ENCODE peak calls at places on chromosomes 1 and 21, in ten cellular contexts. One of them, this sample, is unnamed.
A peak's percentile ranks its signal among the peaks of the same experiment; 100 is the strongest.

GRCh38 chr21:26846036-26846931 is 1.1 kb upstream of the ADAMTS1 start:
- DNase-seq in omental fat pad: no peak
- DNase-seq in BE2C: peak; percentile 76
- DNase-seq in WTC11: peak; percentile 72
- DNase-seq in retinal pigment epithelial cell: no peak
- DNase-seq in fibroblast of the aortic adventitia: peak; percentile 85
- DNase-seq in GM06990: no peak
- DNase-seq in heart right ventricle: peak; percentile 88
- DNase-seq in AG09319: no peak
- DNase-seq in endothelial cell: peak; percentile 80
- DNase-seq in this sample: peak; percentile 83

GRCh38 chr1:9732123-9732971 is 80.8 kb downstream of the PIK3CD start:
- DNase-seq in GM06990: peak; percentile 26
- DNase-seq in BE2C: no peak
- DNase-seq in fibroblast of the aortic adventitia: no peak
- DNase-seq in endothelial cell: no peak
- DNase-seq in omental fat pad: no peak
- DNase-seq in heart right ventricle: no peak
- DNase-seq in retinal pigment epithelial cell: no peak
- DNase-seq in AG09319: no peak
- DNase-seq in WTC11: no peak
- DNase-seq in this sample: peak; percentile 9

GRCh38 chr1:101291562-101292035 is 54.8 kb downstream of the S1PR1 start:
- DNase-seq in omental fat pad: no peak
- DNase-seq in heart right ventricle: no peak
- DNase-seq in retinal pigment epithelial cell: peak; percentile 37
- DNase-seq in GM06990: peak; percentile 36
- DNase-seq in WTC11: no peak
- DNase-seq in endothelial cell: no peak
- DNase-seq in fibroblast of the aortic adventitia: peak; percentile 64
- DNase-seq in BE2C: no peak
- DNase-seq in AG09319: peak; percentile 69
- DNase-seq in this sample: peak; percentile 84

GRCh38 chr1:151993084-151993733 is 450 bp downstream of the S100A10 start:
- DNase-seq in GM06990: peak; percentile 18
- DNase-seq in WTC11: peak; percentile 50
- DNase-seq in BE2C: no peak
- DNase-seq in retinal pigment epithelial cell: no peak
- DNase-seq in AG09319: no peak
- DNase-seq in heart right ventricle: peak; percentile 50
- DNase-seq in fibroblast of the aortic adventitia: no peak
- DNase-seq in omental fat pad: no peak
- DNase-seq in endothelial cell: peak; percentile 35
- DNase-seq in this sample: no peak

GRCh38 chr1:35452086-35452485 is 105.1 kb downstream of the KIAA0319L start:
- DNase-seq in retinal pigment epithelial cell: peak; percentile 25
- DNase-seq in GM06990: no peak
- DNase-seq in heart right ventricle: peak; percentile 49
- DNase-seq in omental fat pad: no peak
- DNase-seq in BE2C: no peak
- DNase-seq in endothelial cell: no peak
- DNase-seq in fibroblast of the aortic adventitia: peak; percentile 90
- DNase-seq in AG09319: peak; percentile 75
- DNase-seq in WTC11: no peak
- DNase-seq in this sample: peak; percentile 82

GRCh38 chr1:64995316-64995715 is 29.0 kb upstream of the JAK1 start:
- DNase-seq in BE2C: no peak
- DNase-seq in heart right ventricle: no peak
- DNase-seq in omental fat pad: no peak
- DNase-seq in retinal pigment epithelial cell: no peak
- DNase-seq in AG09319: no peak
- DNase-seq in WTC11: no peak
- DNase-seq in endothelial cell: no peak
- DNase-seq in GM06990: no peak
- DNase-seq in fibroblast of the aortic adventitia: no peak
- DNase-seq in this sample: no peak

GRCh38 chr1:202374077-202374476 is 25.6 kb downstream of the PPP1R12B start:
- DNase-seq in GM06990: no peak
- DNase-seq in BE2C: no peak
- DNase-seq in endothelial cell: no peak
- DNase-seq in retinal pigment epithelial cell: no peak
- DNase-seq in AG09319: no peak
- DNase-seq in heart right ventricle: no peak
- DNase-seq in omental fat pad: no peak
- DNase-seq in fibroblast of the aortic adventitia: no peak
- DNase-seq in WTC11: no peak
- DNase-seq in this sample: peak; percentile 7

GRCh38 chr1:228014235-228014930 is 7.6 kb downstream of the WNT3A start:
- DNase-seq in AG09319: no peak
- DNase-seq in heart right ventricle: peak; percentile 26
- DNase-seq in retinal pigment epithelial cell: no peak
- DNase-seq in omental fat pad: no peak
- DNase-seq in fibroblast of the aortic adventitia: peak; percentile 37
- DNase-seq in WTC11: no peak
- DNase-seq in GM06990: no peak
- DNase-seq in endothelial cell: no peak
- DNase-seq in BE2C: peak; percentile 72
- DNase-seq in this sample: peak; percentile 23

GRCh38 chr1:172180886-172181285 is 239.6 kb upstream of the C1orf105 start:
- DNase-seq in GM06990: peak; percentile 32
- DNase-seq in endothelial cell: no peak
- DNase-seq in omental fat pad: no peak
- DNase-seq in heart right ventricle: peak; percentile 43
- DNase-seq in BE2C: no peak
- DNase-seq in AG09319: no peak
- DNase-seq in WTC11: no peak
- DNase-seq in fibroblast of the aortic adventitia: peak; percentile 70
- DNase-seq in retinal pigment epithelial cell: no peak
- DNase-seq in this sample: peak; percentile 71

GRCh38 chr1:201184734-201185453 is 5.7 kb upstream of the IGFN1 start:
- DNase-seq in retinal pigment epithelial cell: no peak
- DNase-seq in omental fat pad: no peak
- DNase-seq in BE2C: peak; percentile 55
- DNase-seq in WTC11: peak; percentile 46
- DNase-seq in GM06990: no peak
- DNase-seq in endothelial cell: peak; percentile 20
- DNase-seq in heart right ventricle: no peak
- DNase-seq in fibroblast of the aortic adventitia: peak; percentile 61
- DNase-seq in AG09319: peak; percentile 53
- DNase-seq in this sample: peak; percentile 92

GRCh38 chr21:25240974-25241373 is 366.3 kb downstream of the MRPL39 start:
- DNase-seq in GM06990: no peak
- DNase-seq in retinal pigment epithelial cell: no peak
- DNase-seq in WTC11: no peak
- DNase-seq in BE2C: no peak
- DNase-seq in heart right ventricle: no peak
- DNase-seq in omental fat pad: no peak
- DNase-seq in fibroblast of the aortic adventitia: no peak
- DNase-seq in AG09319: no peak
- DNase-seq in endothelial cell: no peak
- DNase-seq in this sample: no peak

GRCh38 chr1:181166377-181167196 is 78.1 kb downstream of the IER5 start:
- DNase-seq in heart right ventricle: no peak
- DNase-seq in WTC11: peak; percentile 80
- DNase-seq in retinal pigment epithelial cell: no peak
- DNase-seq in fibroblast of the aortic adventitia: peak; percentile 84
- DNase-seq in AG09319: peak; percentile 23
- DNase-seq in omental fat pad: peak; percentile 51
- DNase-seq in endothelial cell: peak; percentile 80
- DNase-seq in BE2C: peak; percentile 82
- DNase-seq in GM06990: peak; percentile 51
- DNase-seq in this sample: peak; percentile 78

GRCh38 chr21:32248616-32249550 is 30.0 kb downstream of the MIS18A start:
- DNase-seq in GM06990: no peak
- DNase-seq in BE2C: no peak
- DNase-seq in retinal pigment epithelial cell: no peak
- DNase-seq in endothelial cell: no peak
- DNase-seq in AG09319: no peak
- DNase-seq in heart right ventricle: no peak
- DNase-seq in fibroblast of the aortic adventitia: peak; percentile 31
- DNase-seq in WTC11: no peak
- DNase-seq in omental fat pad: no peak
- DNase-seq in this sample: no peak

GRCh38 chr1:178048883-178049282 is 45.0 kb upstream of the RASAL2 start:
- DNase-seq in retinal pigment epithelial cell: no peak
- DNase-seq in fibroblast of the aortic adventitia: no peak
- DNase-seq in heart right ventricle: no peak
- DNase-seq in omental fat pad: no peak
- DNase-seq in endothelial cell: no peak
- DNase-seq in WTC11: no peak
- DNase-seq in AG09319: no peak
- DNase-seq in BE2C: no peak
- DNase-seq in GM06990: no peak
- DNase-seq in this sample: no peak

GRCh38 chr1:156836041-156836654 is 19.5 kb upstream of the SH2D2A start:
- DNase-seq in GM06990: peak; percentile 70
- DNase-seq in fibroblast of the aortic adventitia: no peak
- DNase-seq in BE2C: no peak
- DNase-seq in omental fat pad: no peak
- DNase-seq in retinal pigment epithelial cell: no peak
- DNase-seq in AG09319: no peak
- DNase-seq in WTC11: no peak
- DNase-seq in heart right ventricle: no peak
- DNase-seq in endothelial cell: no peak
- DNase-seq in this sample: no peak

GRCh38 chr21:45420061-45420521 is 15.1 kb downstream of the COL18A1 start:
- DNase-seq in omental fat pad: no peak
- DNase-seq in BE2C: no peak
- DNase-seq in fibroblast of the aortic adventitia: no peak
- DNase-seq in GM06990: no peak
- DNase-seq in retinal pigment epithelial cell: peak; percentile 82
- DNase-seq in heart right ventricle: peak; percentile 66
- DNase-seq in endothelial cell: no peak
- DNase-seq in AG09319: no peak
- DNase-seq in WTC11: no peak
- DNase-seq in this sample: no peak

GRCh38 chr1:63663301-63663700 is 70.1 kb downstream of the PGM1 start:
- DNase-seq in heart right ventricle: no peak
- DNase-seq in WTC11: no peak
- DNase-seq in BE2C: no peak
- DNase-seq in endothelial cell: no peak
- DNase-seq in retinal pigment epithelial cell: no peak
- DNase-seq in AG09319: no peak
- DNase-seq in omental fat pad: no peak
- DNase-seq in GM06990: no peak
- DNase-seq in fibroblast of the aortic adventitia: peak; percentile 53
- DNase-seq in this sample: peak; percentile 38
- TF ChIP-seq CTCF in heart right ventricle: no peak
- TF ChIP-seq CTCF in WTC11: no peak
- TF ChIP-seq CTCF in BE2C: no peak
- TF ChIP-seq CTCF in endothelial cell: no peak
- TF ChIP-seq CTCF in retinal pigment epithelial cell: no peak
- TF ChIP-seq CTCF in AG09319: no peak
- TF ChIP-seq CTCF in omental fat pad: no peak
- TF ChIP-seq CTCF in GM06990: no peak
- TF ChIP-seq CTCF in fibroblast of the aortic adventitia: no peak
- TF ChIP-seq CTCF in this sample: no peak

GRCh38 chr1:154716614-154717372 is 108.8 kb upstream of the ADAR start:
- DNase-seq in omental fat pad: no peak
- DNase-seq in AG09319: no peak
- DNase-seq in fibroblast of the aortic adventitia: no peak
- DNase-seq in heart right ventricle: no peak
- DNase-seq in retinal pigment epithelial cell: no peak
- DNase-seq in endothelial cell: no peak
- DNase-seq in BE2C: no peak
- DNase-seq in WTC11: no peak
- DNase-seq in GM06990: no peak
- DNase-seq in this sample: no peak
- TF ChIP-seq CTCF in omental fat pad: no peak
- TF ChIP-seq CTCF in AG09319: no peak
- TF ChIP-seq CTCF in fibroblast of the aortic adventitia: peak; percentile 20
- TF ChIP-seq CTCF in heart right ventricle: peak; percentile 26
- TF ChIP-seq CTCF in retinal pigment epithelial cell: no peak
- TF ChIP-seq CTCF in endothelial cell: no peak
- TF ChIP-seq CTCF in BE2C: peak; percentile 24
- TF ChIP-seq CTCF in WTC11: no peak
- TF ChIP-seq CTCF in GM06990: no peak
- TF ChIP-seq CTCF in this sample: no peak

GRCh38 chr1:11245248-11245647 is 17.1 kb downstream of the MTOR start:
- DNase-seq in fibroblast of the aortic adventitia: no peak
- DNase-seq in WTC11: no peak
- DNase-seq in BE2C: no peak
- DNase-seq in omental fat pad: no peak
- DNase-seq in endothelial cell: no peak
- DNase-seq in AG09319: no peak
- DNase-seq in retinal pigment epithelial cell: no peak
- DNase-seq in heart right ventricle: no peak
- DNase-seq in GM06990: no peak
- DNase-seq in this sample: no peak

GRCh38 chr1:11253226-11253625 is 9.1 kb downstream of the MTOR start:
- DNase-seq in fibroblast of the aortic adventitia: no peak
- DNase-seq in endothelial cell: no peak
- DNase-seq in heart right ventricle: no peak
- DNase-seq in retinal pigment epithelial cell: no peak
- DNase-seq in AG09319: no peak
- DNase-seq in WTC11: no peak
- DNase-seq in BE2C: no peak
- DNase-seq in GM06990: no peak
- DNase-seq in omental fat pad: no peak
- DNase-seq in this sample: no peak

GRCh38 chr1:11245904-11246726 is 16.2 kb downstream of the MTOR start:
- DNase-seq in endothelial cell: no peak
- DNase-seq in fibroblast of the aortic adventitia: no peak
- DNase-seq in BE2C: no peak
- DNase-seq in WTC11: no peak
- DNase-seq in retinal pigment epithelial cell: no peak
- DNase-seq in omental fat pad: no peak
- DNase-seq in heart right ventricle: no peak
- DNase-seq in GM06990: no peak
- DNase-seq in AG09319: no peak
- DNase-seq in this sample: no peak

GRCh38 chr1:11248169-11248568 is 14.2 kb downstream of the MTOR start:
- DNase-seq in WTC11: no peak
- DNase-seq in AG09319: no peak
- DNase-seq in fibroblast of the aortic adventitia: no peak
- DNase-seq in heart right ventricle: no peak
- DNase-seq in BE2C: no peak
- DNase-seq in GM06990: no peak
- DNase-seq in omental fat pad: no peak
- DNase-seq in endothelial cell: no peak
- DNase-seq in retinal pigment epithelial cell: no peak
- DNase-seq in this sample: no peak
- TF ChIP-seq CTCF in WTC11: no peak
- TF ChIP-seq CTCF in AG09319: no peak
- TF ChIP-seq CTCF in fibroblast of the aortic adventitia: no peak
- TF ChIP-seq CTCF in heart right ventricle: no peak
- TF ChIP-seq CTCF in BE2C: no peak
- TF ChIP-seq CTCF in GM06990: no peak
- TF ChIP-seq CTCF in omental fat pad: no peak
- TF ChIP-seq CTCF in endothelial cell: no peak
- TF ChIP-seq CTCF in retinal pigment epithelial cell: no peak
- TF ChIP-seq CTCF in this sample: no peak

GRCh38 chr1:238176441-238176840 is 285.7 kb upstream of the ZP4 start:
- DNase-seq in AG09319: no peak
- DNase-seq in omental fat pad: no peak
- DNase-seq in WTC11: no peak
- DNase-seq in fibroblast of the aortic adventitia: no peak
- DNase-seq in GM06990: no peak
- DNase-seq in BE2C: no peak
- DNase-seq in heart right ventricle: no peak
- DNase-seq in endothelial cell: no peak
- DNase-seq in retinal pigment epithelial cell: no peak
- DNase-seq in this sample: no peak

GRCh38 chr1:238177960-238178359 is 287.2 kb upstream of the ZP4 start:
- DNase-seq in endothelial cell: no peak
- DNase-seq in fibroblast of the aortic adventitia: no peak
- DNase-seq in WTC11: no peak
- DNase-seq in BE2C: no peak
- DNase-seq in omental fat pad: no peak
- DNase-seq in GM06990: no peak
- DNase-seq in heart right ventricle: no peak
- DNase-seq in retinal pigment epithelial cell: no peak
- DNase-seq in AG09319: no peak
- DNase-seq in this sample: no peak

GRCh38 chr1:238177351-238177750 is 286.6 kb upstream of the ZP4 start:
- DNase-seq in AG09319: no peak
- DNase-seq in BE2C: no peak
- DNase-seq in heart right ventricle: no peak
- DNase-seq in omental fat pad: no peak
- DNase-seq in GM06990: no peak
- DNase-seq in WTC11: no peak
- DNase-seq in fibroblast of the aortic adventitia: no peak
- DNase-seq in endothelial cell: no peak
- DNase-seq in retinal pigment epithelial cell: no peak
- DNase-seq in this sample: no peak
- TF ChIP-seq CTCF in AG09319: no peak
- TF ChIP-seq CTCF in BE2C: no peak
- TF ChIP-seq CTCF in heart right ventricle: no peak
- TF ChIP-seq CTCF in omental fat pad: no peak
- TF ChIP-seq CTCF in GM06990: no peak
- TF ChIP-seq CTCF in WTC11: no peak
- TF ChIP-seq CTCF in fibroblast of the aortic adventitia: no peak
- TF ChIP-seq CTCF in endothelial cell: no peak
- TF ChIP-seq CTCF in retinal pigment epithelial cell: no peak
- TF ChIP-seq CTCF in this sample: no peak

This sample was measured in fibroblast of mammary gland.